ENCODE peak calls at places on chromosomes 13 and 19, in four cellular contexts. One of them, this sample, is unnamed.

GRCh38 chr19:36151144-36152051 is 849 bp downstream of the COX7A1 start:
- DNase-seq in SK-N-SH: no peak
- DNase-seq in brain microvascular endothelial cell: no peak
- DNase-seq in heart right ventricle: peak
- DNase-seq in this sample: no peak

GRCh38 chr19:40191836-40192646 is 815 bp downstream of the MAP3K10 start:
- DNase-seq in heart right ventricle: peak
- DNase-seq in SK-N-SH: peak
- DNase-seq in brain microvascular endothelial cell: no peak
- DNase-seq in this sample: no peak

GRCh38 chr13:113009743-113010509 is 40.9 kb downstream of the MCF2L start:
- DNase-seq in SK-N-SH: peak
- DNase-seq in brain microvascular endothelial cell: no peak
- DNase-seq in heart right ventricle: no peak
- DNase-seq in this sample: no peak

GRCh38 chr19:51090471-51090870 is 7.8 kb upstream of the KLK14 start:
- DNase-seq in heart right ventricle: no peak
- DNase-seq in brain microvascular endothelial cell: no peak
- DNase-seq in SK-N-SH: no peak
- DNase-seq in this sample: no peak

GRCh38 chr19:56282809-56283208 is 10.3 kb downstream of the EDDM13 start:
- DNase-seq in brain microvascular endothelial cell: no peak
- DNase-seq in heart right ventricle: no peak
- DNase-seq in SK-N-SH: no peak
- DNase-seq in this sample: no peak

GRCh38 chr13:55999709-56000108 is 1141.0 kb upstream of the PRR20A start:
- DNase-seq in brain microvascular endothelial cell: no peak
- DNase-seq in heart right ventricle: no peak
- DNase-seq in SK-N-SH: no peak
- DNase-seq in this sample: no peak

GRCh38 chr13:41675306-41675705 is 218.0 kb downstream of the RGCC start:
- DNase-seq in heart right ventricle: no peak
- DNase-seq in SK-N-SH: no peak
- DNase-seq in brain microvascular endothelial cell: no peak
- DNase-seq in this sample: no peak

GRCh38 chr13:55937180-55937579 is 1203.5 kb upstream of the PRR20A start:
- DNase-seq in SK-N-SH: no peak
- DNase-seq in brain microvascular endothelial cell: no peak
- DNase-seq in heart right ventricle: no peak
- DNase-seq in this sample: no peak

GRCh38 chr13:26168276-26168814 is 53.8 kb downstream of the RNF6 start:
- DNase-seq in brain microvascular endothelial cell: peak
- DNase-seq in heart right ventricle: no peak
- DNase-seq in SK-N-SH: no peak
- DNase-seq in this sample: no peak

GRCh38 chr13:99980201-99981114 is 1.1 kb upstream of the ZIC2 start:
- DNase-seq in SK-N-SH: peak
- DNase-seq in heart right ventricle: peak
- DNase-seq in brain microvascular endothelial cell: peak
- DNase-seq in this sample: peak

GRCh38 chr19:6103217-6103644 is 7.1 kb downstream of the RFX2 start:
- DNase-seq in SK-N-SH: no peak
- DNase-seq in heart right ventricle: peak
- DNase-seq in brain microvascular endothelial cell: peak
- DNase-seq in this sample: no peak

GRCh38 chr19:32067686-32068085 is 277.7 kb upstream of the ZNF507 start:
- DNase-seq in heart right ventricle: no peak
- DNase-seq in brain microvascular endothelial cell: no peak
- DNase-seq in SK-N-SH: no peak
- DNase-seq in this sample: no peak

GRCh38 chr13:21359855-21360254 is 99.2 kb downstream of the ZDHHC20 start:
- DNase-seq in SK-N-SH: no peak
- DNase-seq in brain microvascular endothelial cell: no peak
- DNase-seq in heart right ventricle: no peak
- DNase-seq in this sample: no peak

GRCh38 chr13:67554296-67554695 is 324.2 kb upstream of the PCDH9 start:
- DNase-seq in brain microvascular endothelial cell: no peak
- DNase-seq in SK-N-SH: no peak
- DNase-seq in heart right ventricle: no peak
- DNase-seq in this sample: no peak

GRCh38 chr13:98143601-98144500 is 957 bp downstream of the FARP1 start:
- DNase-seq in SK-N-SH: peak
- DNase-seq in brain microvascular endothelial cell: no peak
- DNase-seq in heart right ventricle: peak
- DNase-seq in this sample: no peak

GRCh38 chr19:51507209-51507608 is 5.6 kb upstream of the SIGLEC12 start:
- DNase-seq in SK-N-SH: no peak
- DNase-seq in brain microvascular endothelial cell: no peak
- DNase-seq in heart right ventricle: no peak
- DNase-seq in this sample: no peak

GRCh38 chr19:2261438-2262172 is 5.4 kb upstream of the JSRP1 start:
- DNase-seq in SK-N-SH: peak
- DNase-seq in heart right ventricle: no peak
- DNase-seq in brain microvascular endothelial cell: no peak
- DNase-seq in this sample: no peak

GRCh38 chr13:113489549-113490495 is 689 bp downstream of the DCUN1D2 start:
- DNase-seq in heart right ventricle: no peak
- DNase-seq in SK-N-SH: peak
- DNase-seq in brain microvascular endothelial cell: peak
- DNase-seq in this sample: no peak

GRCh38 chr19:11159598-11160001 is 4.0 kb upstream of the SPC24 start:
- DNase-seq in brain microvascular endothelial cell: no peak
- DNase-seq in SK-N-SH: peak
- DNase-seq in heart right ventricle: no peak
- DNase-seq in this sample: no peak

GRCh38 chr19:45474191-45474940 is 6.6 kb downstream of the FOSB start:
- DNase-seq in brain microvascular endothelial cell: peak
- DNase-seq in SK-N-SH: no peak
- DNase-seq in heart right ventricle: no peak
- DNase-seq in this sample: no peak

GRCh38 chr13:70623260-70623659 is 515.0 kb upstream of the KLHL1 start:
- DNase-seq in brain microvascular endothelial cell: no peak
- DNase-seq in SK-N-SH: peak
- DNase-seq in heart right ventricle: no peak
- DNase-seq in this sample: no peak

GRCh38 chr13:108595416-108596257 is 33.8 kb upstream of the MYO16 start:
- DNase-seq in SK-N-SH: no peak
- DNase-seq in brain microvascular endothelial cell: no peak
- DNase-seq in heart right ventricle: no peak
- DNase-seq in this sample: no peak

GRCh38 chr13:101343128-101343787 is 73.0 kb downstream of the NALCN start:
- DNase-seq in SK-N-SH: no peak
- DNase-seq in heart right ventricle: no peak
- DNase-seq in brain microvascular endothelial cell: no peak
- DNase-seq in this sample: no peak

GRCh38 chr13:31951215-31951678 is 80.3 kb upstream of the FRY start:
- DNase-seq in brain microvascular endothelial cell: no peak
- DNase-seq in SK-N-SH: no peak
- DNase-seq in heart right ventricle: peak
- DNase-seq in this sample: no peak

GRCh38 chr19:30609656-30610270 is 237.6 kb downstream of the ZNF536 start:
- DNase-seq in SK-N-SH: no peak
- DNase-seq in heart right ventricle: no peak
- DNase-seq in brain microvascular endothelial cell: no peak
- DNase-seq in this sample: no peak

GRCh38 chr13:45195421-45195820 is 5.4 kb downstream of the KCTD4 start:
- DNase-seq in SK-N-SH: no peak
- DNase-seq in brain microvascular endothelial cell: no peak
- DNase-seq in heart right ventricle: no peak
- DNase-seq in this sample: no peak

GRCh38 chr13:45191874-45192273 is 9.0 kb downstream of the KCTD4 start:
- DNase-seq in SK-N-SH: no peak
- DNase-seq in brain microvascular endothelial cell: no peak
- DNase-seq in heart right ventricle: no peak
- DNase-seq in this sample: no peak

GRCh38 chr13:45196622-45197021 is 4.2 kb downstream of the KCTD4 start:
- DNase-seq in brain microvascular endothelial cell: peak
- DNase-seq in heart right ventricle: no peak
- DNase-seq in SK-N-SH: no peak
- DNase-seq in this sample: no peak

GRCh38 chr13:45196091-45196490 is 4.8 kb downstream of the KCTD4 start:
- DNase-seq in heart right ventricle: no peak
- DNase-seq in brain microvascular endothelial cell: no peak
- DNase-seq in SK-N-SH: no peak
- DNase-seq in this sample: no peak

GRCh38 chr13:45194081-45194939 is 6.5 kb downstream of the KCTD4 start:
- DNase-seq in brain microvascular endothelial cell: peak
- DNase-seq in heart right ventricle: peak
- DNase-seq in SK-N-SH: no peak
- DNase-seq in this sample: no peak
- TF ChIP-seq CTCF in brain microvascular endothelial cell: peak
- TF ChIP-seq CTCF in heart right ventricle: peak
- TF ChIP-seq CTCF in SK-N-SH: peak
- TF ChIP-seq CTCF in this sample: peak

DNA sequence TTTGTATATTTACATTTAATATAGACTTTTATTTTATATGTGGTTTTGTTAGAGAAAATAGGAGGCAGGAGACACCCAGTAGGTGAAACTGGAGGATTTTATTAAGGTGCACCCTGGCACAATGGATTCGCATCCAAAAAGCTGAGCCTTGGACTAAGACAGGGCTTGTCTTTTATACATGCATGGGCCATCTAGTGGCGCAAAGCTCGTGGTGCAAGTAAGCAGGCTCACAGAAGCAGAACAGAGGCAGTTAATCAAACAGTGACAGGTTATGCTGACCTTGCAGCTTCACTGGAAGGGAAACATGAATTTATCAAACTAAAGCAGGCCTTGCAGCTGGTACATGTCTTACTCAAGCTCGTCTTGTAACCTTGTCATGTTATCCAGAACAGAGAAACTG is 58.8 kb upstream of the ZNF681 start:
- DNase-seq in heart right ventricle: peak
- DNase-seq in SK-N-SH: peak
- DNase-seq in brain microvascular endothelial cell: peak
- DNase-seq in this sample: no peak
- TF ChIP-seq CTCF in heart right ventricle: peak
- TF ChIP-seq CTCF in SK-N-SH: peak
- TF ChIP-seq CTCF in brain microvascular endothelial cell: peak
- TF ChIP-seq CTCF in this sample: peak

GRCh38 chr19:8321067-8321759 is at the start of the genes NDUFA7 and RPS28:
- DNase-seq in brain microvascular endothelial cell: peak
- DNase-seq in SK-N-SH: peak
- DNase-seq in heart right ventricle: peak
- DNase-seq in this sample: peak
- TF ChIP-seq CTCF in brain microvascular endothelial cell: peak
- TF ChIP-seq CTCF in SK-N-SH: no peak
- TF ChIP-seq CTCF in heart right ventricle: peak
- TF ChIP-seq CTCF in this sample: no peak

GRCh38 chr13:49679244-49679643 is 12.0 kb downstream of the EBPL start:
- DNase-seq in heart right ventricle: no peak
- DNase-seq in SK-N-SH: no peak
- DNase-seq in brain microvascular endothelial cell: peak
- DNase-seq in this sample: no peak
- TF ChIP-seq CTCF in heart right ventricle: no peak
- TF ChIP-seq CTCF in SK-N-SH: no peak
- TF ChIP-seq CTCF in brain microvascular endothelial cell: peak
- TF ChIP-seq CTCF in this sample: no peak

DNA sequence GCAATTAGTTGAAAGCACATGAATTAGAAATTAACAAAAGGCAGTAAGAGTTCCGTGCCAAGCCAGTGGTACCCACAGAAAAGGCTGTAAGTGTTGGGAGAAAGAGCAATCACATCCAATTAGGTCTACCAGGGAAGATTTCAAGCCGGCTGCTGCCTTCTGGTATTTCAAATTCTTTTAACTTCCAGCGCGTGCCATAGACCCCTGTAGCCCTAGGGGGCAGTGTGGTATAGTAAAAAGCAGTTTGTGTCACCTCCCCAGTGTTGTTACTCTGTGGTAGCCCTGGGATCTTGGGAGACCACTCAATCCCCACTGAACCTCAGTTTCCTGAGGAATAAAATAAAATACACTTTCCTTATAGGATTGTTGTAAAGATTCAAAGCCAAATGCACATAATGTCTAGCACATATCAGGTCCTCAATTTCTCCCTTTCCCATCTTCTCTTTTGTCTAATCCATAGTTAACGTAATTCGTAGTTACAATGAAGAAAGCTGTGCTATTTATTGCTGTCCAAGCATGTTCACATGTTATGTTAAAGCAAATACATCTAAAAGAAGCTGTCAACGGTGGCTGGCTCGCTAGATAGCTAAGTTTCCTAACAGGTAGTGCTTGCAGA is 230.2 kb downstream of the TDRD3 start:
- DNase-seq in SK-N-SH: peak
- DNase-seq in heart right ventricle: no peak
- DNase-seq in brain microvascular endothelial cell: peak
- DNase-seq in this sample: no peak
- TF ChIP-seq CTCF in SK-N-SH: peak
- TF ChIP-seq CTCF in heart right ventricle: peak
- TF ChIP-seq CTCF in brain microvascular endothelial cell: peak
- TF ChIP-seq CTCF in this sample: peak

GRCh38 chr13:76307157-76307556 is 579.0 kb downstream of the KCTD12 start:
- DNase-seq in heart right ventricle: no peak
- DNase-seq in brain microvascular endothelial cell: peak
- DNase-seq in SK-N-SH: no peak
- DNase-seq in this sample: no peak
- TF ChIP-seq CTCF in heart right ventricle: peak
- TF ChIP-seq CTCF in brain microvascular endothelial cell: peak
- TF ChIP-seq CTCF in SK-N-SH: no peak
- TF ChIP-seq CTCF in this sample: no peak

GRCh38 chr19:49558591-49558990 is 21.8 kb downstream of the NOSIP start:
- DNase-seq in brain microvascular endothelial cell: no peak
- DNase-seq in SK-N-SH: no peak
- DNase-seq in heart right ventricle: no peak
- DNase-seq in this sample: no peak

GRCh38 chr19:49556412-49557398 is 23.7 kb downstream of the NOSIP start:
- DNase-seq in heart right ventricle: no peak
- DNase-seq in SK-N-SH: no peak
- DNase-seq in brain microvascular endothelial cell: no peak
- DNase-seq in this sample: no peak

GRCh38 chr19:49555600-49556411 is 24.6 kb downstream of the NOSIP start:
- DNase-seq in heart right ventricle: peak
- DNase-seq in SK-N-SH: peak
- DNase-seq in brain microvascular endothelial cell: no peak
- DNase-seq in this sample: no peak

GRCh38 chr19:49559443-49559842 is 20.9 kb downstream of the NOSIP start:
- DNase-seq in SK-N-SH: no peak
- DNase-seq in brain microvascular endothelial cell: no peak
- DNase-seq in heart right ventricle: no peak
- DNase-seq in this sample: no peak

DNA sequence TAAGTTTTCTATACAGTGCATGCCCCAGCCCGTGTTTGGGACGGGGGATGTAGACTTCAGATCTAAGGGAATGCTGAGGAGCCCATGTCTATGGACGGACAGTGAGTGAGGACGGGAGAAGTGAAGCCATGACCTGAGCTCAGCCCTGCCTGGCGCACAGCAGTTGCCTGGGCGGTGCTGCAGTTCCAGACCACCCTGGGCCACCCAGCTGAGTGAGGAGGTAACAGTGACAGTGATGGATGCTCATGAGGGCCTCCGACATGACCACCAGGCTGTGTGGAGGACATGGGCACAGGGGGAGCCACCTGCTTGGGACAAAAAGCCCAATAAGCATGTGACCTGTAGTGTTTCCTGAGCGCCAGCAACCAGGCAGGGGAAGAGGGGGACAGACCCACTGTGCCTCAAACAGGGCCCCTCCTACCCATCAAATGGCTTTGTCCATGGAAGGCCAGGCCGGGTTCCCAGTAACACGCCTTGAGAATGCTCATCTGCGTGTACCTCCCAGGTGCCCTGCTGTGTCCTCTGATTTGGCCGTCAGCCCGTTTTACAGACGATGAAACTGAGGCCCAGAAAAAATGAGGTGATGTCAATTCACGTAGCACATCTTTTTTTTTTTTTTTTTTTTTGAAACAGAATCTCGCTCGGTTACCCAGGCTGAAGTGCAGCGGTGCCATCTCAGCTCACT is 22.6 kb downstream of the NOSIP start:
- DNase-seq in heart right ventricle: no peak
- DNase-seq in SK-N-SH: no peak
- DNase-seq in brain microvascular endothelial cell: no peak
- DNase-seq in this sample: no peak
- TF ChIP-seq CTCF in heart right ventricle: no peak
- TF ChIP-seq CTCF in SK-N-SH: no peak
- TF ChIP-seq CTCF in brain microvascular endothelial cell: no peak
- TF ChIP-seq CTCF in this sample: no peak